ENCODE peak calls at places on chromosomes 13 and 19, in eight cellular contexts. R is IMR-90; H is naive thymus-derived CD4-positive, alpha-beta T cell; U is CD8-positive, alpha-beta T cell; Y is lower lobe of right lung; N is SJSA1; E is cardiac muscle cell; P is psoas muscle. L is an unnamed sample. For H3K9me3 and H3K4me1, the result is how much of the 10 kb centered on the place peaks cover.

GRCh38 chr19:17775991-17776803 is 18.7 kb upstream of the B3GNT3 start:
- DNase-seq in R (peak), H (no peak), U (no peak), Y (peak), N (no peak), E (no peak), P (no peak), L (no peak)

GRCh38 chr19:18644144-18645034 is 7.6 kb downstream of the KLHL26 start:
- DNase-seq in R (no peak), H (no peak), U (no peak), Y (no peak), N (no peak), E (no peak), P (no peak), L (no peak)

GRCh38 chr13:94987081-94987480 is 274.7 kb upstream of the SOX21 start:
- DNase-seq in R (no peak), H (no peak), U (no peak), Y (no peak), N (no peak), E (no peak), P (no peak), L (no peak)

GRCh38 chr19:995051-995827 is 5.0 kb upstream of the GRIN3B start:
- DNase-seq in R (no peak), H (no peak), U (no peak), Y (peak), N (no peak), E (no peak), P (no peak), L (no peak)

GRCh38 chr19:7255631-7256030 is 38.6 kb downstream of the INSR start:
- DNase-seq in R (no peak), H (no peak), U (no peak), Y (no peak), N (no peak), E (no peak), P (no peak), L (no peak)

GRCh38 chr13:109781384-109782065 is 4.9 kb downstream of the IRS2 start:
- DNase-seq in R (no peak), H (no peak), U (no peak), Y (no peak), N (no peak), E (no peak), P (peak), L (no peak)

GRCh38 chr13:83880275-83881027 is 1.8 kb downstream of the SLITRK1 start:
- DNase-seq in R (no peak), H (no peak), U (no peak), Y (no peak), N (no peak), E (no peak), P (no peak), L (no peak)

GRCh38 chr13:37443538-37443937 is 155.0 kb downstream of the POSTN start:
- DNase-seq in R (peak), H (no peak), U (no peak), Y (no peak), N (no peak), E (no peak), P (no peak), L (no peak)

GRCh38 chr13:20360041-20360491 is 127.9 kb upstream of the GJB6 start:
- DNase-seq in R (peak), H (no peak), U (no peak), Y (no peak), N (no peak), E (no peak), P (no peak), L (no peak)

GRCh38 chr19:45691516-45692186 is at the start of gene SNRPD2:
- DNase-seq in R (peak), H (peak), U (peak), Y (peak), N (peak), E (peak), P (peak), L (peak)

GRCh38 chr13:111967572-111968201 is 99.3 kb upstream of the SOX1 start:
- DNase-seq in R (no peak), H (no peak), U (no peak), Y (no peak), N (peak), E (no peak), P (no peak), L (no peak)

GRCh38 chr19:30719189-30719990 is 347.2 kb downstream of the ZNF536 start:
- DNase-seq in R (no peak), H (no peak), U (no peak), Y (peak), N (peak), E (peak), P (peak), L (no peak)

GRCh38 chr19:43525836-43526771 is 897 bp downstream of the ETHE1 start:
- DNase-seq in R (peak), H (peak), U (peak), Y (peak), N (peak), E (peak), P (peak), L (peak)

GRCh38 chr19:35555301-35556005 is 8.0 kb downstream of the ATP4A start:
- DNase-seq in R (peak), H (no peak), U (no peak), Y (no peak), N (peak), E (peak), P (no peak), L (no peak)

GRCh38 chr19:43594710-43595604 is 977 bp downstream of the IRGQ start:
- DNase-seq in R (peak), H (peak), U (peak), Y (peak), N (peak), E (peak), P (peak), L (peak)

GRCh38 chr13:34358811-34359513 is 541.0 kb downstream of the RFC3 start:
- DNase-seq in R (peak), H (no peak), U (no peak), Y (no peak), N (peak), E (no peak), P (no peak), L (no peak)

GRCh38 chr19:33301011-33301899 is 1.1 kb downstream of the CEBPA start:
- DNase-seq in R (no peak), H (no peak), U (no peak), Y (no peak), N (no peak), E (peak), P (peak), L (no peak)

GRCh38 chr19:23769691-23770468 is 11.2 kb upstream of the ZNF681 start:
- DNase-seq in R (no peak), H (no peak), U (no peak), Y (no peak), N (no peak), E (no peak), P (no peak), L (no peak)

GRCh38 chr19:11587973-11588631 is 9.2 kb upstream of the ZNF627 start:
- DNase-seq in R (no peak), H (no peak), U (no peak), Y (no peak), N (no peak), E (no peak), P (no peak), L (no peak)

GRCh38 chr13:66879971-66880370 is 350.2 kb downstream of the PCDH9 start:
- DNase-seq in R (no peak), H (no peak), U (no peak), Y (no peak), N (no peak), E (no peak), P (no peak), L (no peak)

GRCh38 chr13:43516401-43516826 is 270.4 kb downstream of the ENOX1 start:
- DNase-seq in R (peak), H (no peak), U (no peak), Y (no peak), N (no peak), E (peak), P (no peak), L (no peak)

GRCh38 chr19:23391239-23391638 is 4.0 kb downstream of the ZNF91 start:
- DNase-seq in R (no peak), H (no peak), U (no peak), Y (no peak), N (no peak), E (no peak), P (no peak), L (no peak)

GRCh38 chr19:37309834-37310575 is 60.9 kb upstream of the ZNF527 start:
- DNase-seq in R (no peak), H (peak), U (peak), Y (no peak), N (no peak), E (peak), P (no peak), L (peak)

GRCh38 chr19:37342753-37343152 is 28.1 kb upstream of the ZNF527 start:
- DNase-seq in R (no peak), H (no peak), U (no peak), Y (no peak), N (no peak), E (no peak), P (no peak), L (no peak)

GRCh38 chr19:41703602-41704293 is 4.7 kb upstream of the CEACAM5 start:
- DNase-seq in R (no peak), H (no peak), U (no peak), Y (no peak), N (no peak), E (no peak), P (no peak), L (no peak)

GRCh38 chr19:56946164-56946563 is 105.6 kb upstream of the PEG3 start:
- DNase-seq in R (no peak), H (no peak), U (no peak), Y (no peak), N (no peak), E (no peak), P (no peak), L (no peak)

GRCh38 chr19:35673121-35673804 is 6.9 kb downstream of the UPK1A start:
- DNase-seq in R (peak), H (peak), U (peak), Y (no peak), N (peak), E (peak), P (no peak), L (peak)

GRCh38 chr13:91375119-91375729 is 23.2 kb upstream of the GPC5 start:
- DNase-seq in R (peak), H (peak), U (no peak), Y (no peak), N (no peak), E (no peak), P (no peak), L (peak)

GRCh38 chr13:23572836-23573235 is 2.6 kb downstream of the TNFRSF19 start:
- DNase-seq in R (no peak), H (no peak), U (no peak), Y (no peak), N (no peak), E (no peak), P (no peak), L (no peak)

GRCh38 chr13:78978381-78978998 is 319.5 kb upstream of the OBI1 start:
- DNase-seq in R (peak), H (peak), U (peak), Y (no peak), N (peak), E (peak), P (no peak), L (peak)

GRCh38 chr19:18322759-18323460 is at the start of gene LSM4:
- DNase-seq in R (peak), H (peak), U (peak), Y (peak), N (peak), E (peak), P (peak), L (peak)

GRCh38 chr19:11418518-11419506 is at the start of gene RGL3:
- DNase-seq in R (no peak), H (no peak), U (no peak), Y (peak), N (no peak), E (peak), P (peak), L (no peak)

GRCh38 chr13:44313674-44314073 is 60.0 kb upstream of the SERP2 start:
- DNase-seq in R (peak), H (no peak), U (no peak), Y (no peak), N (peak), E (no peak), P (no peak), L (no peak)

GRCh38 chr19:45468803-45469131 is 971 bp downstream of the FOSB start:
- DNase-seq in R (no peak), H (no peak), U (no peak), Y (no peak), N (no peak), E (no peak), P (no peak), L (peak)

GRCh38 chr19:38617764-38618589 is at the start of gene MAP4K1:
- DNase-seq in R (no peak), H (peak), U (peak), Y (peak), N (no peak), E (no peak), P (peak), L (peak)

GRCh38 chr19:40214936-40215335 is 3.2 kb downstream of the TTC9B start:
- DNase-seq in R (no peak), H (no peak), U (no peak), Y (no peak), N (no peak), E (no peak), P (no peak), L (no peak)
- H3K27ac ChIP-seq in R (no peak), H (no peak), U (no peak), Y (no peak), N (no peak), E (no peak), P (no peak), L (no peak)

DNA sequence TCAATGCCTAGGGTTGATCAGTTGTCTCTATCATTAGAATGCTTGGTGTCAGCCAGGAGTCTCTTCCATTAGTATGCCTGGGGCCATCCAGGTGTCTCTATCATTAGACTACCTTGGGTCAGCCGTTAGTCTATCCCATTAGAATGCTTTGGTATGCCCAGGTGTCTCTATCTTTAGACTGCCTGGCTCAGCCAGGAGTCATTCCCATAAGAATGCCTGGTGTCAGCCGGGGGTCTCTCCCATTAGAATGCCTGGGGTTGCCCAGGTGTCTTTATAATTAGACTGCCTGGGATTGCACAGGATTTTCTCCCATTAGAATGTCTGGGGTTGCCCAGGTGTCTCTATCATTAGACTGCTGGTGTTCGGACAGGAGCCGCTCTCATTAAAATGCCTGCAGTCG is 1442.9 kb downstream of the UQCRFS1 start:
- DNase-seq in R (no peak), H (no peak), U (no peak), Y (no peak), N (no peak), E (no peak), P (no peak), L (no peak)
- H3K9me3 ChIP-seq in R (under half), H (under half), U (under half), Y (under half), N (under half), E (under half), P (under half), L (under half)

DNA sequence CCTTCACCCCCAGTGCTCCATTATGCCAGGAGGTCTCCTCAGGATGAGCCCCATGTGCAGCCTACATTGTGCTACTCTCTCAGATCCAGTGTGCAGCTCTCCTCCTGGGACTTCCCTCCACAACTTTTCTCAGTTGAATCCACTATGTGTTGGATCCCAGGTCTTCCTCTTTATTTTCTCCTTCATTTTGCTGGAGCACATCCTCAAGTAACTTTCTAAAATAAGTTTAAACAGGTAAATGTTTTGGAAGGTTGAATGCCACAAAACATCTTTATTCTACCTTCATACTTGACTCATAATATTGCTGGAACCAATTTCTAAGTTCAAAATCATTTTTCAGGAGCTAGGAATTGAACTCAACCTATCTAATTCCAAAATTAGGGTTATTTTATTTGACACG is 52.1 kb downstream of the C13orf46 start:
- DNase-seq in R (no peak), H (no peak), U (no peak), Y (no peak), N (no peak), E (no peak), P (no peak), L (no peak)
- H3K4me1 ChIP-seq in R (under half), H (under half), U (under half), Y (under half), N (under half), E (under half), P (under half), L (under half)

GRCh38 chr19:46988614-46989230 is 30.9 kb upstream of the NPAS1 start:
- DNase-seq in R (no peak), H (no peak), U (no peak), Y (no peak), N (no peak), E (no peak), P (no peak), L (no peak)
- H3K27ac ChIP-seq in R (no peak), H (no peak), U (no peak), Y (no peak), N (no peak), E (no peak), P (peak), L (no peak)

DNA sequence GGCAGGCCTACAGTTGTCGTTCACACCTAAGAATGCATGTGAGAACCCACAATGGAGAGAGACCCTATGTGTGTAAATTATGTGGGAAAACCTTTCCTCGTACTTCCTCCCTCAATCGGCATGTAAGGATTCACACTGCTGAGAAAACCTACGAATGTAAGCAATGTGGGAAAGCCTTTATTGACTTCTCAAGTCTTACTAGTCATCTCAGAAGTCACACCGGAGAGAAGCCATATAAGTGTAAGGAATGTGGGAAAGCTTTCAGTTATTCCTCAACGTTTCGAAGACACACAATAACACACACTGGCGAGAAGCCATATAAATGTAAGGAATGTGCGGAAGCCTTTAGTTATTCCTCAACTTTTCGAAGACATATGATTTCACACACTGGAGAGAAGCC is 11.3 kb downstream of the ZNF555 start:
- DNase-seq in R (no peak), H (no peak), U (no peak), Y (no peak), N (no peak), E (no peak), P (no peak), L (no peak)
- H3K9me3 ChIP-seq in R (half or more), H (under half), U (under half), Y (half or more), N (under half), E (under half), P (half or more), L (under half)

DNA sequence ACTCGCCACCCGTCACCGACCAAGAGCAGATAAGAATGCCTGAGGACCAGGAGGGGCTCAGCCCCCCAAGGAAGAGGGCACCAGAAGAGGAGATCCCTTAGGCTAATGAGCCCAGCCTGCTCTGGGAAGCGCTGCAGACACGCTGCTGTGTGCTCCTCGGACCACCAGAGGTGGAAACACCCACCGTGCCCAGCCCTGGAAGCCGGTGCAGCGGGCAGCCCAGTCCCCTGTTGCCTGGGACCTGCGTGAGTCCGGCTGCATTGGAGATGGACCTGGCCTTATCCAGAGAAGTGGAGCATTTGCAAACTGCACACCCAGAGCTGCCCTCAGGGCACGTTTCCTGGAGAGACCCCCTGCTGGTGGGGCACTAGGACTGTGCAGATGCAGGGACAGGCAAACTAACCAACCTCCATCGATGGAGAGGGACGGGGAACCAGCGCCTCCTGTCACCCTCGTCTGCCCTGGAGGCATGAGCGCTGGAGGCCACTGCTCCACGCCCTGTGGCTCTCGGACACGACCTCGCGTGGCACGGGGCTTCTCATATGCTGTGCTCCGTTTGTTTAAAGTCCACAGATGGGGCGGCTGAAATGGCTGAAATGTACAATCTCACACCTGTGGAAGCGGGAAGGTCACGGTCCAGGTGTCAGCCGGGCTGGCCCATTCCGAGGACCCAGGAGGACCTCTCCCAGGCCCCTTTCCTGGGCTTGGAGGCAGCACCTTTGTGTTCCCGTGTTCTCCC is 153.9 kb downstream of the KDM4B start:
- DNase-seq in R (no peak), H (no peak), U (no peak), Y (no peak), N (no peak), E (no peak), P (no peak), L (peak)
- H3K4me1 ChIP-seq in R (under half), H (under half), U (under half), Y (under half), N (under half), E (half or more), P (under half), L (under half)

DNA sequence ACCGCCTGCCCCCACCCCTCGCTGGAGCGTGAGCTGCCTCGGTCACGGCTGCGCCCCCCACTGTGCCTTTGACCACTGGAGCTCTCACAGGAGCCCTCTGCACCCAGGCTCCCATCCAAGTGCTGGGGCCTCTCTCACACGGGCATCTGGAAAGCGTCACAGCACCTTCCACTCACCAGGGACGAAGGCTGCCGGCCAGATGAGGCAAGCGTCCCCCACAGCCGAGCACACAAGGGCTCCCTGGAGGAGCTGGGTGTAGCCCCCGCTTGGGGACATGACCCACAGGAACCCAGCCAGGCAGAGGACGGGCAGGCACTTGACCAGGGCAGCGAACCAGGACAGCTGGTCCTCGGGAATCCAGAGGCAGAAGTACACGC is 560 bp downstream of the TMEM86B start:
- DNase-seq in R (no peak), H (no peak), U (no peak), Y (no peak), N (no peak), E (peak), P (no peak), L (no peak)
- H3K27ac ChIP-seq in R (no peak), H (no peak), U (no peak), Y (no peak), N (no peak), E (peak), P (no peak), L (no peak)